ENCODE peak calls at places on chromosomes 4 and X, in five cellular contexts. One of them, this sample, is unnamed.

GRCh38 chr4:48064349-48064748 is 47.8 kb downstream of the NIPAL1 start:
- DNase-seq in CD8-positive, alpha-beta memory T cell: no peak
- DNase-seq in right lobe of liver: no peak
- DNase-seq in mesendoderm: no peak
- DNase-seq in sigmoid colon: no peak
- DNase-seq in this sample: no peak

GRCh38 chr4:10013722-10014121 is 7.6 kb downstream of the SLC2A9 start:
- DNase-seq in CD8-positive, alpha-beta memory T cell: no peak
- DNase-seq in right lobe of liver: peak; percentile 66
- DNase-seq in mesendoderm: peak; percentile 71
- DNase-seq in sigmoid colon: no peak
- DNase-seq in this sample: no peak

GRCh38 chrX:31223817-31224216 is 152.0 kb upstream of the FTHL17 start:
- DNase-seq in CD8-positive, alpha-beta memory T cell: no peak
- DNase-seq in right lobe of liver: no peak
- DNase-seq in mesendoderm: no peak
- DNase-seq in sigmoid colon: no peak
- DNase-seq in this sample: no peak

GRCh38 chr4:79087091-79087490 is 147.9 kb upstream of the PAQR3 start:
- DNase-seq in CD8-positive, alpha-beta memory T cell: no peak
- DNase-seq in right lobe of liver: no peak
- DNase-seq in mesendoderm: no peak
- DNase-seq in sigmoid colon: no peak
- DNase-seq in this sample: no peak

GRCh38 chrX:152926279-152926678 is 28.4 kb downstream of the ZNF185 start:
- DNase-seq in CD8-positive, alpha-beta memory T cell: no peak
- DNase-seq in right lobe of liver: peak; percentile 72
- DNase-seq in mesendoderm: peak; percentile 86
- DNase-seq in sigmoid colon: no peak
- DNase-seq in this sample: no peak

GRCh38 chr4:164977243-164978164 is at the start of gene TRIM61:
- DNase-seq in CD8-positive, alpha-beta memory T cell: peak; percentile 28
- DNase-seq in right lobe of liver: peak; percentile 21
- DNase-seq in mesendoderm: peak; percentile 92
- DNase-seq in sigmoid colon: no peak
- DNase-seq in this sample: peak; percentile 77

GRCh38 chrX:580020-580419 is 50.6 kb upstream of the SHOX start:
- DNase-seq in CD8-positive, alpha-beta memory T cell: no peak
- DNase-seq in right lobe of liver: no peak
- DNase-seq in mesendoderm: no peak
- DNase-seq in sigmoid colon: no peak
- DNase-seq in this sample: no peak

GRCh38 chr4:16025268-16025667 is 58.6 kb downstream of the PROM1 start:
- DNase-seq in CD8-positive, alpha-beta memory T cell: no peak
- DNase-seq in right lobe of liver: no peak
- DNase-seq in mesendoderm: no peak
- DNase-seq in sigmoid colon: no peak
- DNase-seq in this sample: no peak

GRCh38 chr4:127203561-127204260 is 429.0 kb upstream of the INTU start:
- DNase-seq in CD8-positive, alpha-beta memory T cell: no peak
- DNase-seq in right lobe of liver: no peak
- DNase-seq in mesendoderm: peak; percentile 13
- DNase-seq in sigmoid colon: no peak
- DNase-seq in this sample: no peak

GRCh38 chr4:136319789-136320470 is 1212.4 kb downstream of the PCDH18 start:
- DNase-seq in CD8-positive, alpha-beta memory T cell: no peak
- DNase-seq in right lobe of liver: no peak
- DNase-seq in mesendoderm: peak; percentile 71
- DNase-seq in sigmoid colon: no peak
- DNase-seq in this sample: no peak

GRCh38 chr4:23685481-23685880 is 204.4 kb downstream of the PPARGC1A start:
- DNase-seq in CD8-positive, alpha-beta memory T cell: no peak
- DNase-seq in right lobe of liver: no peak
- DNase-seq in mesendoderm: peak; percentile 14
- DNase-seq in sigmoid colon: no peak
- DNase-seq in this sample: no peak

GRCh38 chr4:186787536-186787935 is 63.9 kb upstream of the FAT1 start:
- DNase-seq in CD8-positive, alpha-beta memory T cell: no peak
- DNase-seq in right lobe of liver: no peak
- DNase-seq in mesendoderm: no peak
- DNase-seq in sigmoid colon: no peak
- DNase-seq in this sample: no peak

GRCh38 chrX:66015152-66015827 is 24.6 kb downstream of the VSIG4 start:
- DNase-seq in CD8-positive, alpha-beta memory T cell: no peak
- DNase-seq in right lobe of liver: peak; percentile 32
- DNase-seq in mesendoderm: no peak
- DNase-seq in sigmoid colon: no peak
- DNase-seq in this sample: peak; percentile 54

GRCh38 chr4:140163029-140163810 is 9.2 kb upstream of the MAML3 start:
- DNase-seq in CD8-positive, alpha-beta memory T cell: no peak
- DNase-seq in right lobe of liver: no peak
- DNase-seq in mesendoderm: no peak
- DNase-seq in sigmoid colon: no peak
- DNase-seq in this sample: no peak

GRCh38 chr4:130178106-130178505 is 1082.2 kb downstream of the C4orf33 start:
- DNase-seq in CD8-positive, alpha-beta memory T cell: no peak
- DNase-seq in right lobe of liver: no peak
- DNase-seq in mesendoderm: no peak
- DNase-seq in sigmoid colon: no peak
- DNase-seq in this sample: no peak

GRCh38 chrX:109839694-109840358 is 106.8 kb upstream of the ACSL4 start:
- DNase-seq in CD8-positive, alpha-beta memory T cell: no peak
- DNase-seq in right lobe of liver: no peak
- DNase-seq in mesendoderm: peak; percentile 86
- DNase-seq in sigmoid colon: peak; percentile 64
- DNase-seq in this sample: no peak

GRCh38 chrX:64867217-64867616 is 109.0 kb downstream of the ZC4H2 start:
- DNase-seq in CD8-positive, alpha-beta memory T cell: no peak
- DNase-seq in right lobe of liver: no peak
- DNase-seq in mesendoderm: no peak
- DNase-seq in sigmoid colon: no peak
- DNase-seq in this sample: no peak

GRCh38 chr4:73505567-73505966 is 24.0 kb downstream of the AFM start:
- DNase-seq in CD8-positive, alpha-beta memory T cell: no peak
- DNase-seq in right lobe of liver: no peak
- DNase-seq in mesendoderm: no peak
- DNase-seq in sigmoid colon: no peak
- DNase-seq in this sample: no peak

GRCh38 chr4:33714971-33715370 is 2529.3 kb downstream of the ARAP2 start:
- DNase-seq in CD8-positive, alpha-beta memory T cell: no peak
- DNase-seq in right lobe of liver: no peak
- DNase-seq in mesendoderm: no peak
- DNase-seq in sigmoid colon: no peak
- DNase-seq in this sample: no peak

GRCh38 chr4:43619219-43619618 is 726.7 kb downstream of the GRXCR1 start:
- DNase-seq in CD8-positive, alpha-beta memory T cell: no peak
- DNase-seq in right lobe of liver: no peak
- DNase-seq in mesendoderm: no peak
- DNase-seq in sigmoid colon: no peak
- DNase-seq in this sample: no peak

DNA sequence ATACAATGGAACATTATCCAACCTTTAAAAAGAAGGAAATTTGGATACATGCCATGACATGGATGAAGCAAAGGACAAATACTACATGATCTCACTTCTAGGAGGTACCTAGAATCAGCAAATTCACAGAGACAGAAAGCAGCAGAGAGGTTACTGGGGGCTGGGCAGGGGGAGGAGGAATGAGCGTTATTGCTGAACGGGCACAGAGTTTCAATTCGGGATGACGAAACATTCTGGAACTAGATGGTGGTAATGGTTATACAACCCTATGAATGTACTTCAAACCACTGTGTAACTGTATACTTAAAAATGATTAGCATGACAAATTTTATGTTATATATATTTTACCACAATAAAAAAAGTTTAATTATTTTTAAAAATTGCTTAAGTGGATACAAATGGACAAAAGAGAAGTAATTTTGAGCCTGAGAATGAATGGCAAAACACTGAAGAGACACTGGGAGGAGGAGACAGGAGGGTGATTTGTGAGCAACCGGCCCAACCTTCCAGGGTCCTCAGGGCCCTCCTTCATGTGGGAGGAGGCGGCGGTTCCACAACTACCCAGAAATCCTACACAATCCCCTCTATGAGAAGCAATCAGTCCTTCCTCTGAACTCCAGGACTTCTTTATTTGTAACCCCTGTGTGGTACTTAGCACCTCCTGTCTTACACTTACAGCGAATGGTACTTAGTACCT is 14.1 kb downstream of the ACSL1 start:
- DNase-seq in CD8-positive, alpha-beta memory T cell: no peak
- DNase-seq in right lobe of liver: no peak
- DNase-seq in mesendoderm: no peak
- DNase-seq in sigmoid colon: no peak
- DNase-seq in this sample: no peak
- H3K4me1 ChIP-seq in CD8-positive, alpha-beta memory T cell: no peaks in the 10 kb centered on the region
- H3K4me1 ChIP-seq in right lobe of liver: no peaks in the 10 kb centered on the region
- H3K4me1 ChIP-seq in mesendoderm: peaks cover 2% of the 10 kb centered on the region
- H3K4me1 ChIP-seq in sigmoid colon: peaks cover 49% of the 10 kb centered on the region
- H3K4me1 ChIP-seq in this sample: peaks cover 28% of the 10 kb centered on the region

GRCh38 chr4:184421558-184422155 is 52.7 kb downstream of the IRF2 start:
- DNase-seq in CD8-positive, alpha-beta memory T cell: no peak
- DNase-seq in right lobe of liver: no peak
- DNase-seq in mesendoderm: no peak
- DNase-seq in sigmoid colon: no peak
- DNase-seq in this sample: no peak

GRCh38 chr4:184420402-184420801 is 53.9 kb downstream of the IRF2 start:
- DNase-seq in CD8-positive, alpha-beta memory T cell: no peak
- DNase-seq in right lobe of liver: no peak
- DNase-seq in mesendoderm: no peak
- DNase-seq in sigmoid colon: no peak
- DNase-seq in this sample: no peak

GRCh38 chr4:184422378-184422777 is 52.0 kb downstream of the IRF2 start:
- DNase-seq in CD8-positive, alpha-beta memory T cell: no peak
- DNase-seq in right lobe of liver: no peak
- DNase-seq in mesendoderm: no peak
- DNase-seq in sigmoid colon: no peak
- DNase-seq in this sample: no peak

GRCh38 chr4:184419976-184420375 is 54.4 kb downstream of the IRF2 start:
- DNase-seq in CD8-positive, alpha-beta memory T cell: no peak
- DNase-seq in right lobe of liver: no peak
- DNase-seq in mesendoderm: no peak
- DNase-seq in sigmoid colon: no peak
- DNase-seq in this sample: no peak

GRCh38 chr4:184420881-184421416 is 53.4 kb downstream of the IRF2 start:
- DNase-seq in CD8-positive, alpha-beta memory T cell: no peak
- DNase-seq in right lobe of liver: no peak
- DNase-seq in mesendoderm: peak; percentile 40
- DNase-seq in sigmoid colon: no peak
- DNase-seq in this sample: no peak
- H3K4me1 ChIP-seq in CD8-positive, alpha-beta memory T cell: peaks cover 55% of the 10 kb centered on the region
- H3K4me1 ChIP-seq in right lobe of liver: no peaks in the 10 kb centered on the region
- H3K4me1 ChIP-seq in mesendoderm: no peaks in the 10 kb centered on the region
- H3K4me1 ChIP-seq in sigmoid colon: peaks cover 34% of the 10 kb centered on the region
- H3K4me1 ChIP-seq in this sample: peaks cover 9% of the 10 kb centered on the region

DNA sequence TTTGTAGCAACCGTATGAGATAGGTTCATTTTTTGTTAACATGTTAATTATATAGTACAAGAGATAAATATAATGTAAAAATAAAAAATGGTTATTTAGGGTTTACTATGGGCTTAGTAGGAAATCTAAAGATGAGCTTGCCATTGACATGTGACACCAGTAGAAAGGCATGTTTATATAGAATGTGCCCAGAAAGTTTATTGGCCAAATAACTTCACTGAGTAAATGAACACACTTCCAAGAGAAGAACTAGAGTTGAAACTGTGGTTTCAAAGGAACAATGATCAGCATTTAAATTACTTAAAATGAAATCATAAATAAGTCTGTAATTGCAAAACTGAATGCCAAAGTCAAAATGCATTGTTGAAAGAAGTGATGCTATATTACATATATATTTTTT is 503.3 kb downstream of the STPG2 start:
- DNase-seq in CD8-positive, alpha-beta memory T cell: no peak
- DNase-seq in right lobe of liver: no peak
- DNase-seq in mesendoderm: no peak
- DNase-seq in sigmoid colon: no peak
- DNase-seq in this sample: no peak
- H3K4me1 ChIP-seq in CD8-positive, alpha-beta memory T cell: no peaks in the 10 kb centered on the region
- H3K4me1 ChIP-seq in right lobe of liver: no peaks in the 10 kb centered on the region
- H3K4me1 ChIP-seq in mesendoderm: no peaks in the 10 kb centered on the region
- H3K4me1 ChIP-seq in sigmoid colon: peaks cover 3% of the 10 kb centered on the region
- H3K4me1 ChIP-seq in this sample: no peaks in the 10 kb centered on the region

DNA sequence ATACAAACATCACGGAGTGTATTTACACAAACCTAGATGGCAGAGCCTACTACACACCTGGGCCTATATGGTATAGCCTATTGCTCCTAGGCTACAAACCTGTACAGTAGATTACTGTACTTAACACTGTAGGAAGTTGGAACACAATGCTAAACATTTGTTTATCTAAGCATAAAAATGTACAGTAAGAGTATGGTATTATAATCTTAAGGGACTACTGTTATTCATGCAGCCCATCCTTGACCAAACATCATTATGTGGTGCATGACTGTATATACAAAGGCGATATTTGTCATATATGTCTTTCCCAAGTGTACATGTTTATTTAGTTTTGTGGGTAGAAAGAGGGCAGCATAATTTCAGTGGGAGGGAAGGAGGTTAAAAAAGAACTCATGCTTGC is 177.7 kb upstream of the FSTL5 start:
- DNase-seq in CD8-positive, alpha-beta memory T cell: no peak
- DNase-seq in right lobe of liver: no peak
- DNase-seq in mesendoderm: no peak
- DNase-seq in sigmoid colon: no peak
- DNase-seq in this sample: no peak
- H3K4me1 ChIP-seq in CD8-positive, alpha-beta memory T cell: no peaks in the 10 kb centered on the region
- H3K4me1 ChIP-seq in right lobe of liver: no peaks in the 10 kb centered on the region
- H3K4me1 ChIP-seq in mesendoderm: no peaks in the 10 kb centered on the region
- H3K4me1 ChIP-seq in sigmoid colon: no peaks in the 10 kb centered on the region
- H3K4me1 ChIP-seq in this sample: no peaks in the 10 kb centered on the region

DNA sequence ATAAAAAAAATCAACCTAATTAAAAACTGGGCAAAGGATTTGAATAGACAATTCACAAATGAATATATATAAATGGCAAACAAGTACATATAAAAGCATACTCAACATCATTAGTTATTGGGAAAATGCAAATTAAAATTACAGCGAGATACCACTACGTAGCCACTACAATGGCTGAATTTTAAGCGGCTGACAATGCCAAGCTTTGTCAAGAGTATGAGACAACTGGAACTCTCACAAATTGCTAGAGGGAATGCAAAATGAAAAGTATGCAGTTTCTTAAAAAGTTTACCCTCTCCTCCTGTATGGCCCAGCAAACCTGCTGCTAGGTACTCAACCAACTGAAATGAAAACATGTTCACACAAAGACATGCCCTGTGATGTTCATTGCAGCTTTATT is 34.8 kb downstream of the ZFP42 start:
- DNase-seq in CD8-positive, alpha-beta memory T cell: no peak
- DNase-seq in right lobe of liver: no peak
- DNase-seq in mesendoderm: no peak
- DNase-seq in sigmoid colon: no peak
- DNase-seq in this sample: no peak
- H3K4me1 ChIP-seq in CD8-positive, alpha-beta memory T cell: no peaks in the 10 kb centered on the region
- H3K4me1 ChIP-seq in right lobe of liver: no peaks in the 10 kb centered on the region
- H3K4me1 ChIP-seq in mesendoderm: no peaks in the 10 kb centered on the region
- H3K4me1 ChIP-seq in sigmoid colon: no peaks in the 10 kb centered on the region
- H3K4me1 ChIP-seq in this sample: no peaks in the 10 kb centered on the region